ENCODE peak calls at places on chromosomes 2 and 18, in five cellular contexts. G, J, P, K and U are unnamed samples.

GRCh38 chr2:69368588-69368987 is 18.4 kb downstream of the GFPT1 start:
- DNase-seq in G (no peak), J (no peak), P (no peak), K (no peak), U (no peak)

GRCh38 chr2:236610991-236611821 is 41.6 kb downstream of the ACKR3 start:
- DNase-seq in G (no peak), J (no peak), P (no peak), K (no peak), U (no peak)

GRCh38 chr2:181243319-181243718 is 213.9 kb upstream of the ITGA4 start:
- DNase-seq in G (no peak), J (no peak), P (no peak), K (no peak), U (no peak)

GRCh38 chr18:22176622-22177495 is 7.5 kb downstream of the GATA6 start:
- DNase-seq in G (no peak), J (no peak), P (no peak), K (no peak), U (no peak)

GRCh38 chr18:46672062-46672970 is 15.3 kb upstream of the LOXHD1 start:
- DNase-seq in G (no peak), J (no peak), P (no peak), K (no peak), U (no peak)

GRCh38 chr2:159155791-159156190 is 130.7 kb downstream of the WDSUB1 start:
- DNase-seq in G (no peak), J (no peak), P (no peak), K (no peak), U (no peak)

GRCh38 chr18:76394780-76395476 is 100.1 kb downstream of the ZNF516 start:
- DNase-seq in G (no peak), J (no peak), P (no peak), K (no peak), U (peak; percentile 41)

GRCh38 chr18:67864677-67865340 is 348.3 kb upstream of the DSEL start:
- DNase-seq in G (no peak), J (no peak), P (no peak), K (no peak), U (no peak)

GRCh38 chr18:3816601-3817363 is 366.8 kb downstream of the TGIF1 start:
- DNase-seq in G (peak; percentile 89), J (no peak), P (no peak), K (no peak), U (no peak)

GRCh38 chr2:19654310-19655090 is 247.3 kb downstream of the TTC32 start:
- DNase-seq in G (no peak), J (no peak), P (no peak), K (no peak), U (no peak)

GRCh38 chr2:52429740-52430139 is 1337.9 kb upstream of the CHAC2 start:
- DNase-seq in G (no peak), J (no peak), P (no peak), K (no peak), U (no peak)

GRCh38 chr18:11293794-11294193 is 144.4 kb upstream of the PIEZO2 start:
- DNase-seq in G (no peak), J (no peak), P (no peak), K (no peak), U (no peak)

GRCh38 chr18:3703732-3704176 is 253.8 kb downstream of the TGIF1 start:
- DNase-seq in G (peak; percentile 72), J (peak; percentile 50), P (peak; percentile 71), K (peak; percentile 59), U (peak; percentile 75)

GRCh38 chr2:23533014-23533730 is 148.2 kb downstream of the KLHL29 start:
- DNase-seq in G (no peak), J (no peak), P (no peak), K (no peak), U (no peak)

GRCh38 chr2:73257021-73257420 is 22.9 kb downstream of the CCT7 start:
- DNase-seq in G (no peak), J (no peak), P (no peak), K (no peak), U (no peak)

GRCh38 chr2:73258186-73258912 is 24.2 kb downstream of the CCT7 start:
- DNase-seq in G (no peak), J (no peak), P (no peak), K (no peak), U (no peak)

GRCh38 chr2:73256618-73256922 is 22.5 kb downstream of the CCT7 start:
- DNase-seq in G (no peak), J (no peak), P (no peak), K (no peak), U (no peak)

GRCh38 chr2:73258913-73259215 is 24.8 kb downstream of the CCT7 start:
- DNase-seq in G (no peak), J (no peak), P (no peak), K (no peak), U (no peak)

GRCh38 chr2:73257425-73258125 is 23.5 kb downstream of the CCT7 start:
- DNase-seq in G (no peak), J (no peak), P (no peak), K (peak; percentile 58), U (peak; percentile 16)
- TF ChIP-seq POLR2A in G (no peak), J (no peak), P (no peak), K (no peak), U (no peak)

GRCh38 chr2:190320696-190321095 is 1.1 kb upstream of the HIBCH start:
- DNase-seq in G (no peak), J (no peak), P (no peak), K (no peak), U (no peak)
- TF ChIP-seq POLR2A in G (no peak), J (no peak), P (no peak), K (no peak), U (no peak)

GRCh38 chr2:127069003-127069402 is 38.0 kb downstream of the BIN1 start:
- DNase-seq in G (no peak), J (no peak), P (no peak), K (no peak), U (no peak)
- TF ChIP-seq POLR2A in G (no peak), J (no peak), P (no peak), K (no peak), U (no peak)

DNA sequence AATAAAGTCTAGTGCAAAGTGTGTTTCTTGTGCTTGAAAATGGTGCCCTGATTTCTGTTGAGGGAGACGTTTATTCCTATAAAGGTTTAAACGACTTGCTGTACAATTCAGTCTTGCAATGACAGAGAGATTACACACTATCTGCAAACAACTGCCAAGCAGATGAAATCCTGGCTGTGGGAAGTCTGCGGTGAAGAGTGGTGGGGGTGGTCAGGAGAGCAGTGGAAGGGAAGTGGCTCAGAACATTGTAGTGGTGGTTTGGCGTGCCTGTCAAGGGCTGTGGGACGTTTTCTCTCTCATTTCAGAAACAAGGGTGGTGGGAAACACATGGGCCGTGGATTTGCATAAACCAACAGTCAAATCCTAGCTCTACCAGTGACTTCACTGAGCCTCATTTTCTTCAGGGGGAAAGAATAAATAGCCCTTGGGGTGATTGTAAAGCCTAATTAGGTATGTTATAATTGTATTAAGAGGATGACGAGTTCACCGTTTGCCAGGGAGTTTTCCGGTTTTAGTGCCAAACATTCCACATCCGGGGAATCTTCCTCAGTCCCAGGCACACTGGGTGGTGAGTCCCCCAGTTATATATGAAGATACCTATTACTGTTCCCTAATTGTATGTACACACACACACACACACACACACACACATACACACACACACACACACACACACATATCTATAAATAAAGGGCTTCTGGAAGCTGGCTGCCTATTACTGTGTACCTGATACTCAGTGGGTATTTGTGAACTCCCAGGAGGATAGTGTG is 115.0 kb downstream of the SPTBN1 start:
- DNase-seq in G (peak; percentile 88), J (no peak), P (peak; percentile 56), K (no peak), U (no peak)
- TF ChIP-seq POLR2A in G (no peak), J (no peak), P (no peak), K (peak; percentile 11), U (no peak)

GRCh38 chr2:25417715-25418369 is 76.1 kb upstream of the DNMT3A start:
- DNase-seq in G (peak; percentile 37), J (no peak), P (no peak), K (no peak), U (peak; percentile 21)
- TF ChIP-seq POLR2A in G (no peak), J (no peak), P (no peak), K (no peak), U (no peak)

GRCh38 chr2:219684721-219685689 is 57.6 kb downstream of the SLC4A3 start:
- DNase-seq in G (no peak), J (peak; percentile 92), P (peak; percentile 52), K (peak; percentile 80), U (no peak)
- TF ChIP-seq POLR2A in G (no peak), J (no peak), P (no peak), K (peak; percentile 55), U (no peak)

GRCh38 chr2:239310401-239311061 is 90.3 kb downstream of the HDAC4 start:
- DNase-seq in G (no peak), J (no peak), P (no peak), K (peak; percentile 40), U (no peak)

GRCh38 chr2:239309398-239310245 is 91.2 kb downstream of the HDAC4 start:
- DNase-seq in G (no peak), J (no peak), P (no peak), K (peak; percentile 39), U (no peak)

GRCh38 chr2:239312741-239313246 is 88.0 kb downstream of the HDAC4 start:
- DNase-seq in G (no peak), J (peak; percentile 13), P (no peak), K (no peak), U (no peak)

GRCh38 chr2:239312081-239312501 is 88.7 kb downstream of the HDAC4 start:
- DNase-seq in G (no peak), J (peak; percentile 11), P (no peak), K (no peak), U (no peak)

GRCh38 chr2:239311132-239312040 is 89.4 kb downstream of the HDAC4 start:
- DNase-seq in G (no peak), J (no peak), P (no peak), K (peak; percentile 10), U (no peak)
- TF ChIP-seq POLR2A in G (no peak), J (no peak), P (no peak), K (no peak), U (no peak)